ENCODE peak calls at places on chromosomes 2 and 18, in five cellular contexts. W is mesendoderm, G is neuronal stem cell, Q is H1, L is H9. Y is an unnamed sample.

GRCh38 chr18:41938445-41938844 is 16.6 kb upstream of the PIK3C3 start:
- DNase-seq in Q (no peak), W (peak; percentile 55), G (no peak), L (no peak), Y (peak; percentile 92)

GRCh38 chr2:38237311-38237710 is 139.8 kb downstream of the ATL2 start:
- DNase-seq in Q (no peak), W (no peak), G (no peak), L (no peak), Y (peak; percentile 38)

GRCh38 chr2:239726631-239727181 is 298.4 kb downstream of the NDUFA10 start:
- DNase-seq in L (no peak), W (no peak), Q (no peak), G (no peak), Y (no peak)

GRCh38 chr2:1791670-1792069 is 47.4 kb upstream of the PXDN start:
- DNase-seq in W (no peak), L (no peak), G (no peak), Q (no peak), Y (no peak)

GRCh38 chr2:201357216-201357615 is at the start of gene FLACC1:
- DNase-seq in G (peak; percentile 74), Q (no peak), W (peak; percentile 97), L (peak; percentile 76), Y (peak; percentile 97)

GRCh38 chr18:46718501-46719341 is 38.1 kb downstream of the ST8SIA5 start:
- DNase-seq in L (no peak), G (no peak), Q (no peak), W (peak; percentile 30), Y (peak; percentile 92)

GRCh38 chr2:184053326-184053725 is 545.0 kb upstream of the ZNF804A start:
- DNase-seq in W (peak; percentile 74), G (no peak), L (no peak), Q (no peak), Y (no peak)

GRCh38 chr18:63299837-63300787 is 19.5 kb downstream of the BCL2 start:
- DNase-seq in Q (no peak), L (no peak), W (no peak), G (no peak), Y (peak; percentile 36)

GRCh38 chr2:10375570-10376266 is 72.4 kb downstream of the ODC1 start:
- DNase-seq in W (no peak), G (no peak), Q (no peak), L (no peak), Y (no peak)

GRCh38 chr2:100785621-100786296 is 34.2 kb upstream of the NPAS2 start:
- DNase-seq in Q (no peak), G (no peak), L (no peak), W (no peak), Y (no peak)

GRCh38 chr2:211798868-211799267 is 739.7 kb downstream of the ERBB4 start:
- DNase-seq in L (no peak), Q (no peak), W (peak; percentile 21), G (no peak), Y (no peak)

GRCh38 chr2:217756375-217757107 is 246.3 kb downstream of the TNS1 start:
- DNase-seq in Q (peak; percentile 98), G (peak; percentile 77), W (peak; percentile 83), L (peak; percentile 91), Y (peak; percentile 63)

GRCh38 chr2:100038019-100038418 is 104.4 kb downstream of the AFF3 start:
- DNase-seq in G (no peak), Q (peak; percentile 53), L (peak; percentile 48), W (peak; percentile 32), Y (no peak)

GRCh38 chr2:5057895-5058294 is 634.3 kb upstream of the SOX11 start:
- DNase-seq in G (no peak), L (no peak), W (no peak), Q (no peak), Y (no peak)

GRCh38 chr18:56175309-56175708 is 463.1 kb downstream of the TXNL1 start:
- DNase-seq in Q (no peak), L (no peak), G (no peak), W (no peak), Y (no peak)

GRCh38 chr18:21110667-21111350 is 804 bp downstream of the ROCK1 start:
- DNase-seq in W (peak; percentile 60), G (peak; percentile 29), Q (peak; percentile 67), L (peak; percentile 38), Y (peak; percentile 56)

GRCh38 chr18:77127769-77128671 is 4.6 kb downstream of the MBP start:
- DNase-seq in G (no peak), Q (no peak), W (no peak), L (no peak), Y (peak; percentile 56)

GRCh38 chr18:76765649-76766048 is 56.7 kb upstream of the ZNF236 start:
- DNase-seq in W (no peak), Q (no peak), G (no peak), L (no peak), Y (no peak)

GRCh38 chr2:112884869-112885502 is 26.0 kb upstream of the IL37 start:
- DNase-seq in L (peak; percentile 84), W (peak; percentile 81), Q (peak; percentile 96), G (peak; percentile 54), Y (no peak)

GRCh38 chr2:120958623-120959366 is 223.1 kb downstream of the GLI2 start:
- DNase-seq in Q (peak; percentile 93), G (peak; percentile 33), L (peak; percentile 83), W (peak; percentile 60), Y (peak; percentile 18)

GRCh38 chr18:12121175-12122095 is 27.8 kb downstream of the ANKRD62 start:
- DNase-seq in G (no peak), W (peak; percentile 77), L (peak; percentile 65), Q (peak; percentile 69), Y (peak; percentile 24)

DNA sequence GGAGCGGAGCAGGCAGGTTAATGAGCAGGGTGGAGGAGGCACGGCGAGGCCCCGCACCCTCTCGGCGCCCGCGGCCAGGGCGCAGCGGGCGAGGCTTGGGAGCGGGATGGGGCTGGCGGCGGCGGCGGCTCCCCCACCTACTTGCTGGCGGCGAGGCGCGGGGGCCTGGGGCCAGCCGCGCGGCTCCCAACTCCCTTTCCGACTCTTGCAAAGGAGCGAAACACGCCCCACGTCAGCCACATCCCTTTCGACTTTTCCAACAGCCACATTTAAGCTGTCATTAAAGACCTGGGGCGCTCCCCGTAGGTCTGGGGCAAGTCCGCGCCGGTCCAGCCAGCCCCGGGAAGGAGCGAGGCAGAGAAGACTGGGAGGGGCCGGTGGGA is 741 bp upstream of the KCTD1 start:
- DNase-seq in L (no peak), G (peak; percentile 48), Q (peak; percentile 74), W (peak; percentile 73), Y (peak; percentile 54)
- H4K8ac ChIP-seq in L (no peak overlapping the region), G (no peak overlapping the region), Q (no peak overlapping the region), W (no peak overlapping the region), Y (no peak overlapping the region)

GRCh38 chr18:48878471-48878870 is 72.3 kb downstream of the SMAD7 start:
- DNase-seq in Q (no peak), W (no peak), G (no peak), L (no peak), Y (no peak)
- H4K8ac ChIP-seq in Q (no peak overlapping the region), W (no peak overlapping the region), G (no peak overlapping the region), L (no peak overlapping the region), Y (no peak overlapping the region)

GRCh38 chr2:109246176-109246575 is 117.2 kb downstream of the SH3RF3 start:
- DNase-seq in Q (no peak), G (no peak), W (no peak), L (no peak), Y (no peak)

GRCh38 chr2:109242654-109243331 is 113.8 kb downstream of the SH3RF3 start:
- DNase-seq in G (no peak), W (no peak), Q (no peak), L (no peak), Y (peak; percentile 71)

GRCh38 chr2:109244750-109245382 is 115.9 kb downstream of the SH3RF3 start:
- DNase-seq in L (no peak), W (no peak), G (no peak), Q (no peak), Y (no peak)

GRCh38 chr2:109242222-109242653 is 113.2 kb downstream of the SH3RF3 start:
- DNase-seq in L (no peak), W (no peak), G (no peak), Q (no peak), Y (no peak)

GRCh38 chr2:109243526-109244425 is 114.8 kb downstream of the SH3RF3 start:
- DNase-seq in L (no peak), G (no peak), Q (no peak), W (no peak), Y (no peak)
- H4K8ac ChIP-seq in L (no peak overlapping the region), G (no peak overlapping the region), Q (no peak overlapping the region), W (no peak overlapping the region), Y (no peak overlapping the region)

GRCh38 chr2:142870516-142870915 is 6.9 kb upstream of the KYNU start:
- DNase-seq in W (no peak), Q (no peak), L (no peak), G (no peak), Y (peak; percentile 33)
- H4K8ac ChIP-seq in W (no peak overlapping the region), Q (no peak overlapping the region), L (no peak overlapping the region), G (no peak overlapping the region), Y (no peak overlapping the region)

GRCh38 chr2:74459377-74460118 is 1.3 kb downstream of the WBP1 start:
- DNase-seq in Q (no peak), G (no peak), L (no peak), W (no peak), Y (no peak)

GRCh38 chr2:74457549-74458131 is 598 bp upstream of the WBP1 start:
- DNase-seq in W (peak; percentile 80), L (peak; percentile 83), Q (peak; percentile 88), G (peak; percentile 67), Y (peak; percentile 60)

GRCh38 chr2:74458132-74458956 is at the start of gene WBP1:
- DNase-seq in G (peak; percentile 100), L (peak; percentile 100), Q (peak; percentile 98), W (peak; percentile 100), Y (peak; percentile 100)

GRCh38 chr2:74457129-74457548 is 1.1 kb upstream of the WBP1 start:
- DNase-seq in L (no peak), W (no peak), G (no peak), Q (no peak), Y (no peak)

DNA sequence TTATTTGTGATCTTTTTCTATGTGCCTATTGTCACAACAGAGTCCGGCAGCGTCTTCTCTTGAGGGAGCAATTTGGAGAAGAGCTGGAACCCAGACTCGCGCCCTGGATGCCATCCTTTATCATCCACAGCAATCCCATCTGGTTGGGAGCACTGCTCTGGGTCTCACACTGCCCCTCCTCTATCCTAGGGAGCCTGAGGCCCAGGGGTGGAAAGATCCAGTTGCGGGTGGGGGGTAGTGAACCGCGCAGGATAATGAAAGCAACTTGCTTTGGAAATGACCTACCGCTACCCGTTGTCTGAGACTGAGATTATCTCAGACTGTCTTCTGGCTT is 686 bp downstream of the WBP1 start:
- DNase-seq in L (no peak), Q (no peak), W (no peak), G (no peak), Y (peak; percentile 46)
- H4K8ac ChIP-seq in L (no peak overlapping the region), Q (no peak overlapping the region), W (no peak overlapping the region), G (no peak overlapping the region), Y (peak overlapping the region; percentile 16)